ENCODE peak calls at places on chromosomes 12 and 14, in six cellular contexts. Q, I, V, A, Y and M are unnamed samples.

GRCh38 chr14:38226366-38226765 is 18.7 kb downstream of the SSTR1 start:
- DNase-seq in I (no peak), Q (no peak), Y (no peak), V (no peak), A (no peak), M (no peak)

GRCh38 chr12:67632005-67632404 is 16.5 kb upstream of the DYRK2 start:
- DNase-seq in A (no peak), Q (no peak), V (no peak), I (no peak), Y (no peak), M (no peak)

GRCh38 chr14:56338674-56339073 is 220.5 kb downstream of the PELI2 start:
- DNase-seq in A (no peak), Y (no peak), I (no peak), V (no peak), Q (no peak), M (no peak)

GRCh38 chr12:95820096-95820703 is 29.6 kb upstream of the NTN4 start:
- DNase-seq in Y (peak; percentile 63), Q (peak; percentile 76), I (peak; percentile 58), V (peak; percentile 47), A (no peak), M (peak; percentile 19)

GRCh38 chr14:71720978-71721624 is 211.1 kb upstream of the RGS6 start:
- DNase-seq in V (no peak), A (no peak), Y (no peak), Q (peak; percentile 87), I (peak; percentile 63), M (peak; percentile 62)

GRCh38 chr12:52787324-52787996 is 8.5 kb downstream of the KRT3 start:
- DNase-seq in I (peak; percentile 57), V (no peak), A (no peak), Q (no peak), Y (no peak), M (no peak)

GRCh38 chr14:76133103-76133502 is 18.6 kb upstream of the GPATCH2L start:
- DNase-seq in I (peak; percentile 50), A (no peak), V (no peak), Q (peak; percentile 47), Y (no peak), M (peak; percentile 83)

GRCh38 chr14:59321184-59321952 is 132.9 kb downstream of the DAAM1 start:
- DNase-seq in Q (peak; percentile 69), V (no peak), A (no peak), Y (no peak), I (no peak), M (no peak)

GRCh38 chr12:122473543-122474323 is 27.0 kb downstream of the ZCCHC8 start:
- DNase-seq in Y (peak; percentile 23), V (no peak), I (no peak), A (peak; percentile 67), Q (peak; percentile 49), M (no peak)

GRCh38 chr14:76917158-76917596 is 91.0 kb downstream of the LRRC74A start:
- DNase-seq in V (peak; percentile 41), I (peak; percentile 73), Y (peak; percentile 65), Q (peak; percentile 85), A (peak; percentile 47), M (peak; percentile 86)

GRCh38 chr12:62258231-62258630 is 2.0 kb upstream of the USP15 start:
- DNase-seq in A (no peak), V (no peak), I (no peak), Q (no peak), Y (no peak), M (no peak)

GRCh38 chr12:57626929-57627445 is 6.0 kb downstream of the B4GALNT1 start:
- DNase-seq in V (no peak), Y (no peak), Q (no peak), A (no peak), I (no peak), M (peak; percentile 62)
- H3K27me3 ChIP-seq in V (peaks cover 16% of the 10 kb centered on the region), Y (peaks cover 79% of the 10 kb centered on the region), Q (no peaks in the 10 kb centered on the region), A (no peaks in the 10 kb centered on the region), I (peaks cover 100% of the 10 kb centered on the region), M (peaks cover 100% of the 10 kb centered on the region)

DNA sequence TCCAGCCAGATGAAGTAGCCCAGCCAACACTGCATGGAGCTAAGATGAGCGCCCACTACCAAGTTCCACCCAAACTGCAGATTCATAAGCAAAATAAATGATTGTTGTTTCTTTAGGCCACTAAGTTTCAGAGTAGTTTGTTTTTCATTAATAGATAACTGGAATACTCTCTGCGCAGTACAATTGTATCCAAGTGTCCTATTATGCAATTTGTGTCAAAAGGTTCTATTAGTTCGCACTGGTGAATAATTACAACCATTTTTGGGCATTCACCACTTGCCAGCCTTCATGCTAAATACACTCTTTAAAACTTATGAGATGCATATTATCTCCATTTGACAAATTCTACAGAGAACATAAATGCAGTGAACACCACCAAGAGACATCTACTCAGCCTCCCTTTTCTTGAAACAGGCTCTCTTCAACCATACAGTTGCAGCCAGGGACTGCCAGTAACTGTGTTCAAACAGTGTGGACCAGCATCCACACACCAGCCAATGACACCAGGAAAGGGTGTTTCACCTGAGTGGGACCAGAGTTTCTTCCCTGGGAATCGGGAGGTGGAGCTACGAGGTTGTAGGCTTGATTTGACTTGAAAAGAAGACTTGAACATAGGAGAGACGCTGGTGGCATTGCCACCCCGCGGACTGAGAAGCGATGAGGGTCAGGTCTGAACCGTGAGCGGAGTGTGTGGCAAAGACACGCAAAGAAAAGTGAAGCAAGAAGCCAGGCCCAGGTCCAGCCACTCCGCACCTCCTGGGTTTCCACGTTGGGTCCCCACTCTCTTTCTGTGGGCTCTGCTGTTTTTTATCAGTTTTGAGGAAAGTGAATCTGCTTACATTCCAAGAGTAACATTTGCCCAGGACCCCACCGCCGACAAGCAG is 53.0 kb upstream of the FZD10 start:
- DNase-seq in A (no peak), I (no peak), V (no peak), Q (no peak), Y (no peak), M (no peak)
- H3K27me3 ChIP-seq in A (no peaks in the 10 kb centered on the region), I (peaks cover 5% of the 10 kb centered on the region), V (no peaks in the 10 kb centered on the region), Q (no peaks in the 10 kb centered on the region), Y (peaks cover 4% of the 10 kb centered on the region), M (peaks cover 7% of the 10 kb centered on the region)

DNA sequence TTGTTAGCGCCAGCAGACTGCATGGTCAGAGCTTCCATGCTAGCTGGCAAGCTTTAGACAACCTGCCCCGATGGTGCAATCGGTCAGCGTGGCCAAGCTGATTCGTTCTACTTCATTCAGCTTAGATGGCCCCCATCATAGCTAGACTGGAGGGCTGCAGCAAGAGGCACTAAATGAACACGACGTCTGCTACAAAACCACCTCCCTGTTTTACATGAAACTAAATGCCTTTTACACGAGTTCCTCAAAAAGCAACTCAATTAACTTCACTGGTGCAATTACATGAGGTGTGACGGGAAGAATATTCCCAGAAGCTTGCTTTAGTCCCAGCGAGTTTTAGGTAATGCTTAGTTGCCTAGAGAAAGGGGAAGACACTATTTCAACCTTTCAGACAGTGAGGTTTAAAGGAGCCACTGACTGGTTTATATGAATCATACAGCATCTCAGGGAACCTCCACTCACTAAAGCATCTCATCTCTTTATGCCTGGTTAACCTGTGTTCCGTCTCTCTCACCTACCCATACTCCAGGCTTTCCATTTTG is 8.4 kb downstream of the NIN start:
- DNase-seq in Y (no peak), Q (peak; percentile 42), I (no peak), V (no peak), A (no peak), M (no peak)
- H3K27me3 ChIP-seq in Y (no peaks in the 10 kb centered on the region), Q (no peaks in the 10 kb centered on the region), I (peaks cover 33% of the 10 kb centered on the region), V (no peaks in the 10 kb centered on the region), A (no peaks in the 10 kb centered on the region), M (peaks cover 51% of the 10 kb centered on the region)

DNA sequence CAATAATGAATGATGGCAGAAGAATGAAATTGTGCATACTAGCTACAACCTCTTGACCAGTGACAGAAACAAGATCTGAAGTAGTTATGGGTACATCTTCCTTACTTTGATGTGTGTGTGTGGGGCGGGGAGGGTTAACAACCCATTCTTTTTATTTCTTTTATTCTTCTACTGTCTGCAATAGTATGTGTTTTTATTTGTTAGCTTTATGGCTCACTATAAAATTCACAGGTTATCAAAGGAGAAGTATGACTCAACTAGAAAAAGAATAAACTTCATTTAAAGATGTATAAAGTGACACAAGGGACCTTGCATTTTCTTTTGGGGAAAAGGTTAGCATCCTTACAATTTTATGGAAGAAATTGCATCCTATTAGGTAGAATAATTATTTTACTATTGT is 430.5 kb downstream of the DAD1 start:
- DNase-seq in Q (no peak), I (no peak), V (no peak), A (no peak), Y (no peak), M (no peak)
- H3K27me3 ChIP-seq in Q (no peaks in the 10 kb centered on the region), I (no peaks in the 10 kb centered on the region), V (no peaks in the 10 kb centered on the region), A (no peaks in the 10 kb centered on the region), Y (no peaks in the 10 kb centered on the region), M (no peaks in the 10 kb centered on the region)

DNA sequence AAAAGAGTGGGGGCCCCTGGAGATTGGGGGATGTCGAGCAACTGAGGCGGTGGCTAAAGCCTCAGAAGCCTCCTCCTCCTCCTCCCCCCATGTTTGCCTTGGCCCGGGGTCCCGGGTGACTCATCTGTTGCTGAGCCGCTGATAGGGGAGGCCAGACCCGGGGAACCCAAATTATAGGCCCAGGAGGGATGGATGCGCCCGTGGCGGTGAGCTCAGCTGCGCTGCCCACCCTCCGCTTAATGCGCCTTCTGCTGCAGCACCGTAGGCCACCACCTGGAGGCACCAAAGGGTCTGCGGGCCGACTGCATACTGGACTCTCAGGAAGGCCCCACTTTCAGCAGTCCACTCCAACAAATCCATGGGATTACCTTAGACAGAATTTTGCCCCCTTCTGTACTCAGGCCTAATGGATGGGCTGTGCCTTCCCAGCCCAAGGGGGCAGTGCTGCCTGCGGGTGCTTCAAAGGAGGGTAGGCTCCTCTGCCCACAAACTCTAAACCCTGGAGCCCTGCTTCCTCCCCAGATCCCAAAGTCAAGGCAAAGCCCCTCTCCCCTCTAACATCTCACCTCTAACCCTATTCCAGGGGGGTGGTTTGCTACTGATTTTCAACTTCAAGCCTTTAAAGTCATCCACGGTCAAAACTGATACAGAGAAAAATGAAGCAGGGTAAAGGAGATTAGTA is 2.6 kb upstream of the WNT10B start:
- DNase-seq in I (peak; percentile 71), V (no peak), A (no peak), Q (peak; percentile 68), Y (peak; percentile 60), M (peak; percentile 89)
- H3K27me3 ChIP-seq in I (peaks cover 98% of the 10 kb centered on the region), V (peaks cover 31% of the 10 kb centered on the region), A (peaks cover 31% of the 10 kb centered on the region), Q (peaks cover 15% of the 10 kb centered on the region), Y (peaks cover 88% of the 10 kb centered on the region), M (peaks cover 98% of the 10 kb centered on the region)

GRCh38 chr12:132556216-132556615 is 54.2 kb downstream of the LRCOL1 start:
- DNase-seq in I (no peak), Y (no peak), V (no peak), A (no peak), Q (no peak), M (no peak)
- H3K27me3 ChIP-seq in I (no peaks in the 10 kb centered on the region), Y (no peaks in the 10 kb centered on the region), V (no peaks in the 10 kb centered on the region), A (no peaks in the 10 kb centered on the region), Q (no peaks in the 10 kb centered on the region), M (peaks cover 7% of the 10 kb centered on the region)

GRCh38 chr14:104559769-104560585 is 19.6 kb upstream of the C14orf180 start:
- DNase-seq in Y (no peak), A (no peak), I (no peak), Q (no peak), V (no peak), M (no peak)

GRCh38 chr14:104561124-104561531 is 18.4 kb upstream of the C14orf180 start:
- DNase-seq in V (no peak), Y (no peak), I (no peak), A (no peak), Q (no peak), M (no peak)

GRCh38 chr14:104561661-104562495 is 17.7 kb upstream of the C14orf180 start:
- DNase-seq in V (no peak), I (no peak), A (no peak), Y (no peak), Q (no peak), M (no peak)

GRCh38 chr14:104559043-104559768 is 20.4 kb upstream of the C14orf180 start:
- DNase-seq in I (no peak), V (no peak), Q (no peak), Y (no peak), A (no peak), M (no peak)

DNA sequence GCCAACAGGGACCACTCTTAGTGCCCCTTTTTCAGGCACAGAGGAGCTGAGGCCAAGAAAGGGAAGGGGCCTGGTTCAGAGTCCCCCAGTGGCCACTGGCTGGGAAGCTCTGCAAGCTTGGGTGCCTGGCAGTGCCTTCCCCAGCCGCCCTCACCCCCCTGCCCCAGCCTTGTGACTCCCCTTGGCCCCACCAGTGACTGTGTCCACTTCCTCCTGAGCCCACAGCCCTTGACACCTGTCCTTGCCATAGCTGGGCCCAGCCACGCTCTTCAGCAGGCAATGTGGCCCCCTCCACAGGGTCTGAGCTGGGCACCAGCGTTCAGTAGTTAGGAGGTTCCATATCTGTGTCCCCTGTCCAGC is 19.0 kb upstream of the C14orf180 start:
- DNase-seq in Y (no peak), I (no peak), V (no peak), Q (no peak), A (no peak), M (no peak)
- H3K27me3 ChIP-seq in Y (peaks cover 19% of the 10 kb centered on the region), I (peaks cover 7% of the 10 kb centered on the region), V (peaks cover 9% of the 10 kb centered on the region), Q (peaks cover 10% of the 10 kb centered on the region), A (no peaks in the 10 kb centered on the region), M (no peaks in the 10 kb centered on the region)